ENCODE peak calls at places on chromosomes 4 and X, in ten cellular contexts. One of them, this sample, is unnamed. For H3K4me1, the result is how much of the 10 kb centered on the place peaks cover.

GRCh38 chr4:143016171-143016570 is 168.5 kb upstream of the USP38 start:
- DNase-seq in ovary: no peak
- DNase-seq in transverse colon: no peak
- DNase-seq in CD8-positive, alpha-beta T cell: no peak
- DNase-seq in fibroblast of lung: peak
- DNase-seq in CD8-positive, alpha-beta memory T cell: no peak
- DNase-seq in neuronal stem cell: no peak
- DNase-seq in K562: no peak
- DNase-seq in GM23248: no peak
- DNase-seq in spleen: no peak
- DNase-seq in this sample: no peak

GRCh38 chr4:173748353-173748752 is 218.3 kb upstream of the HAND2 start:
- DNase-seq in ovary: no peak
- DNase-seq in transverse colon: no peak
- DNase-seq in CD8-positive, alpha-beta T cell: no peak
- DNase-seq in fibroblast of lung: peak
- DNase-seq in CD8-positive, alpha-beta memory T cell: no peak
- DNase-seq in neuronal stem cell: no peak
- DNase-seq in K562: no peak
- DNase-seq in GM23248: peak
- DNase-seq in spleen: no peak
- DNase-seq in this sample: no peak

GRCh38 chr4:56321246-56321645 is 66.0 kb downstream of the AASDH start:
- DNase-seq in ovary: no peak
- DNase-seq in transverse colon: no peak
- DNase-seq in CD8-positive, alpha-beta T cell: no peak
- DNase-seq in fibroblast of lung: peak
- DNase-seq in CD8-positive, alpha-beta memory T cell: no peak
- DNase-seq in neuronal stem cell: no peak
- DNase-seq in K562: no peak
- DNase-seq in GM23248: peak
- DNase-seq in spleen: no peak
- DNase-seq in this sample: no peak

GRCh38 chr4:87144346-87144745 is 76.1 kb downstream of the KLHL8 start:
- DNase-seq in ovary: no peak
- DNase-seq in transverse colon: no peak
- DNase-seq in CD8-positive, alpha-beta T cell: no peak
- DNase-seq in fibroblast of lung: no peak
- DNase-seq in CD8-positive, alpha-beta memory T cell: no peak
- DNase-seq in neuronal stem cell: no peak
- DNase-seq in K562: no peak
- DNase-seq in GM23248: no peak
- DNase-seq in spleen: no peak
- DNase-seq in this sample: no peak

GRCh38 chr4:164212714-164213113 is 541.2 kb upstream of the SMIM31 start:
- DNase-seq in ovary: no peak
- DNase-seq in transverse colon: no peak
- DNase-seq in CD8-positive, alpha-beta T cell: no peak
- DNase-seq in fibroblast of lung: no peak
- DNase-seq in CD8-positive, alpha-beta memory T cell: no peak
- DNase-seq in neuronal stem cell: no peak
- DNase-seq in K562: no peak
- DNase-seq in GM23248: no peak
- DNase-seq in spleen: no peak
- DNase-seq in this sample: no peak

GRCh38 chr4:153176938-153177337 is 27.3 kb upstream of the TRIM2 start:
- DNase-seq in ovary: no peak
- DNase-seq in transverse colon: no peak
- DNase-seq in CD8-positive, alpha-beta T cell: no peak
- DNase-seq in fibroblast of lung: no peak
- DNase-seq in CD8-positive, alpha-beta memory T cell: no peak
- DNase-seq in neuronal stem cell: no peak
- DNase-seq in K562: no peak
- DNase-seq in GM23248: no peak
- DNase-seq in spleen: no peak
- DNase-seq in this sample: no peak

GRCh38 chr4:119523399-119523798 is 105.2 kb downstream of the PDE5A start:
- DNase-seq in ovary: no peak
- DNase-seq in transverse colon: no peak
- DNase-seq in CD8-positive, alpha-beta T cell: no peak
- DNase-seq in fibroblast of lung: no peak
- DNase-seq in CD8-positive, alpha-beta memory T cell: no peak
- DNase-seq in neuronal stem cell: no peak
- DNase-seq in K562: no peak
- DNase-seq in GM23248: no peak
- DNase-seq in spleen: no peak
- DNase-seq in this sample: no peak

GRCh38 chr4:932713-933070 is 432 bp downstream of the TMEM175 start:
- DNase-seq in ovary: no peak
- DNase-seq in transverse colon: no peak
- DNase-seq in CD8-positive, alpha-beta T cell: no peak
- DNase-seq in fibroblast of lung: no peak
- DNase-seq in CD8-positive, alpha-beta memory T cell: no peak
- DNase-seq in neuronal stem cell: peak
- DNase-seq in K562: no peak
- DNase-seq in GM23248: no peak
- DNase-seq in spleen: no peak
- DNase-seq in this sample: peak

GRCh38 chr4:106021737-106022410 is 126.6 kb downstream of the NPNT start:
- DNase-seq in ovary: no peak
- DNase-seq in transverse colon: no peak
- DNase-seq in CD8-positive, alpha-beta T cell: no peak
- DNase-seq in fibroblast of lung: no peak
- DNase-seq in CD8-positive, alpha-beta memory T cell: no peak
- DNase-seq in neuronal stem cell: no peak
- DNase-seq in K562: no peak
- DNase-seq in GM23248: no peak
- DNase-seq in spleen: no peak
- DNase-seq in this sample: peak

GRCh38 chrX:73828080-73828720 is 265.2 kb downstream of the CHIC1 start:
- DNase-seq in ovary: no peak
- DNase-seq in transverse colon: no peak
- DNase-seq in CD8-positive, alpha-beta T cell: no peak
- DNase-seq in fibroblast of lung: no peak
- DNase-seq in CD8-positive, alpha-beta memory T cell: no peak
- DNase-seq in neuronal stem cell: no peak
- DNase-seq in K562: no peak
- DNase-seq in GM23248: no peak
- DNase-seq in spleen: no peak
- DNase-seq in this sample: no peak

GRCh38 chr4:121668368-121669162 is 28.2 kb downstream of the ANXA5 start:
- DNase-seq in ovary: no peak
- DNase-seq in transverse colon: no peak
- DNase-seq in CD8-positive, alpha-beta T cell: no peak
- DNase-seq in fibroblast of lung: peak
- DNase-seq in CD8-positive, alpha-beta memory T cell: no peak
- DNase-seq in neuronal stem cell: no peak
- DNase-seq in K562: no peak
- DNase-seq in GM23248: peak
- DNase-seq in spleen: no peak
- DNase-seq in this sample: peak

GRCh38 chr4:53055274-53055673 is 193.2 kb downstream of the RASL11B start:
- DNase-seq in ovary: no peak
- DNase-seq in transverse colon: no peak
- DNase-seq in CD8-positive, alpha-beta T cell: no peak
- DNase-seq in fibroblast of lung: peak
- DNase-seq in CD8-positive, alpha-beta memory T cell: no peak
- DNase-seq in neuronal stem cell: no peak
- DNase-seq in K562: no peak
- DNase-seq in GM23248: peak
- DNase-seq in spleen: no peak
- DNase-seq in this sample: peak

GRCh38 chr4:59945716-59946115 is 1254.4 kb upstream of the ADGRL3 start:
- DNase-seq in ovary: no peak
- DNase-seq in transverse colon: no peak
- DNase-seq in CD8-positive, alpha-beta T cell: no peak
- DNase-seq in fibroblast of lung: no peak
- DNase-seq in CD8-positive, alpha-beta memory T cell: no peak
- DNase-seq in neuronal stem cell: no peak
- DNase-seq in K562: no peak
- DNase-seq in GM23248: no peak
- DNase-seq in spleen: no peak
- DNase-seq in this sample: no peak

GRCh38 chr4:26583865-26584652 is at the start of gene TBC1D19:
- DNase-seq in ovary: peak
- DNase-seq in transverse colon: peak
- DNase-seq in CD8-positive, alpha-beta T cell: peak
- DNase-seq in fibroblast of lung: peak
- DNase-seq in CD8-positive, alpha-beta memory T cell: peak
- DNase-seq in neuronal stem cell: peak
- DNase-seq in K562: peak
- DNase-seq in GM23248: peak
- DNase-seq in spleen: peak
- DNase-seq in this sample: peak

GRCh38 chr4:155952546-155952945 is 1.1 kb downstream of the CTSO start:
- DNase-seq in ovary: no peak
- DNase-seq in transverse colon: no peak
- DNase-seq in CD8-positive, alpha-beta T cell: no peak
- DNase-seq in fibroblast of lung: peak
- DNase-seq in CD8-positive, alpha-beta memory T cell: no peak
- DNase-seq in neuronal stem cell: no peak
- DNase-seq in K562: no peak
- DNase-seq in GM23248: peak
- DNase-seq in spleen: no peak
- DNase-seq in this sample: peak

GRCh38 chrX:107677909-107678308 is 49.6 kb downstream of the PRPS1 start:
- DNase-seq in ovary: no peak
- DNase-seq in transverse colon: no peak
- DNase-seq in CD8-positive, alpha-beta T cell: no peak
- DNase-seq in fibroblast of lung: no peak
- DNase-seq in CD8-positive, alpha-beta memory T cell: no peak
- DNase-seq in neuronal stem cell: no peak
- DNase-seq in K562: no peak
- DNase-seq in GM23248: no peak
- DNase-seq in spleen: no peak
- DNase-seq in this sample: no peak
- H3K4me1 ChIP-seq in ovary: under half
- H3K4me1 ChIP-seq in transverse colon: under half
- H3K4me1 ChIP-seq in CD8-positive, alpha-beta T cell: half or more
- H3K4me1 ChIP-seq in fibroblast of lung: under half
- H3K4me1 ChIP-seq in CD8-positive, alpha-beta memory T cell: half or more
- H3K4me1 ChIP-seq in neuronal stem cell: under half
- H3K4me1 ChIP-seq in K562: under half
- H3K4me1 ChIP-seq in GM23248: under half
- H3K4me1 ChIP-seq in spleen: under half
- H3K4me1 ChIP-seq in this sample: under half

GRCh38 chrX:54496517-54496852 is 451 bp upstream of the FGD1 start:
- DNase-seq in ovary: no peak
- DNase-seq in transverse colon: no peak
- DNase-seq in CD8-positive, alpha-beta T cell: no peak
- DNase-seq in fibroblast of lung: no peak
- DNase-seq in CD8-positive, alpha-beta memory T cell: no peak
- DNase-seq in neuronal stem cell: no peak
- DNase-seq in K562: no peak
- DNase-seq in GM23248: no peak
- DNase-seq in spleen: no peak
- DNase-seq in this sample: peak
- H3K4me3 ChIP-seq in ovary: peak
- H3K4me3 ChIP-seq in transverse colon: no peak
- H3K4me3 ChIP-seq in CD8-positive, alpha-beta T cell: no peak
- H3K4me3 ChIP-seq in fibroblast of lung: peak
- H3K4me3 ChIP-seq in CD8-positive, alpha-beta memory T cell: no peak
- H3K4me3 ChIP-seq in neuronal stem cell: peak
- H3K4me3 ChIP-seq in K562: no peak
- H3K4me3 ChIP-seq in GM23248: peak
- H3K4me3 ChIP-seq in spleen: peak
- H3K4me3 ChIP-seq in this sample: peak

GRCh38 chrX:31836479-31836878 is 764.6 kb upstream of the FTHL17 start:
- DNase-seq in ovary: no peak
- DNase-seq in transverse colon: no peak
- DNase-seq in CD8-positive, alpha-beta T cell: no peak
- DNase-seq in fibroblast of lung: peak
- DNase-seq in CD8-positive, alpha-beta memory T cell: no peak
- DNase-seq in neuronal stem cell: no peak
- DNase-seq in K562: no peak
- DNase-seq in GM23248: no peak
- DNase-seq in spleen: no peak
- DNase-seq in this sample: no peak

GRCh38 chrX:31837445-31837844 is 765.6 kb upstream of the FTHL17 start:
- DNase-seq in ovary: no peak
- DNase-seq in transverse colon: no peak
- DNase-seq in CD8-positive, alpha-beta T cell: no peak
- DNase-seq in fibroblast of lung: no peak
- DNase-seq in CD8-positive, alpha-beta memory T cell: no peak
- DNase-seq in neuronal stem cell: no peak
- DNase-seq in K562: no peak
- DNase-seq in GM23248: no peak
- DNase-seq in spleen: no peak
- DNase-seq in this sample: no peak

DNA sequence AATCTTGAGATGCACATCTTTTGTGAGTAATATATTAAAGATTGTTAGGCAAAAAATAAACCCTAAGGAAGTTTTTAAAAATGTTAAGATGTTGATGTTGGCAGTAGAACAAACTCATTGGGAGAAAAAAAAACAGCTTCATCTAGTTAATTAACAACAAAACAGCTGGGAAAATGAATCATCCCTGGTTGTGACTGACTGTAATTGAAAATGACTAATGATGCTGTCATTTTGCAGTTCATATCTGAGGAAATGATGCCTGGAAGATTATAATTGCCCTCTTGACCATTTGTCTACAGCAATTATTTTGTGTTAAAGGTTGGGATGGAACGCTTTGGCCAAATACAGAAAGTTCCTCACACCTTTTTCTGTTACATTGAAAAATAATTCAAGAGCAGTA is 760.4 kb upstream of the FTHL17 start:
- DNase-seq in ovary: no peak
- DNase-seq in transverse colon: no peak
- DNase-seq in CD8-positive, alpha-beta T cell: no peak
- DNase-seq in fibroblast of lung: no peak
- DNase-seq in CD8-positive, alpha-beta memory T cell: no peak
- DNase-seq in neuronal stem cell: no peak
- DNase-seq in K562: no peak
- DNase-seq in GM23248: no peak
- DNase-seq in spleen: no peak
- DNase-seq in this sample: no peak
- H3K4me1 ChIP-seq in ovary: under half
- H3K4me1 ChIP-seq in transverse colon: under half
- H3K4me1 ChIP-seq in CD8-positive, alpha-beta T cell: under half
- H3K4me1 ChIP-seq in fibroblast of lung: under half
- H3K4me1 ChIP-seq in CD8-positive, alpha-beta memory T cell: under half
- H3K4me1 ChIP-seq in neuronal stem cell: under half
- H3K4me1 ChIP-seq in K562: under half
- H3K4me1 ChIP-seq in GM23248: under half
- H3K4me1 ChIP-seq in spleen: under half
- H3K4me1 ChIP-seq in this sample: under half

GRCh38 chr4:61995717-61996337 is 795.7 kb downstream of the ADGRL3 start:
- DNase-seq in ovary: no peak
- DNase-seq in transverse colon: no peak
- DNase-seq in CD8-positive, alpha-beta T cell: no peak
- DNase-seq in fibroblast of lung: no peak
- DNase-seq in CD8-positive, alpha-beta memory T cell: no peak
- DNase-seq in neuronal stem cell: no peak
- DNase-seq in K562: no peak
- DNase-seq in GM23248: no peak
- DNase-seq in spleen: no peak
- DNase-seq in this sample: no peak
- H3K4me3 ChIP-seq in ovary: no peak
- H3K4me3 ChIP-seq in transverse colon: no peak
- H3K4me3 ChIP-seq in CD8-positive, alpha-beta T cell: no peak
- H3K4me3 ChIP-seq in fibroblast of lung: no peak
- H3K4me3 ChIP-seq in CD8-positive, alpha-beta memory T cell: no peak
- H3K4me3 ChIP-seq in neuronal stem cell: no peak
- H3K4me3 ChIP-seq in K562: no peak
- H3K4me3 ChIP-seq in GM23248: no peak
- H3K4me3 ChIP-seq in spleen: no peak
- H3K4me3 ChIP-seq in this sample: no peak

This sample was measured in osteoblast.